ENCODE peak calls at places on chromosomes 12 and 14, in seven cellular contexts. P, O, D, H, G, X and W are unnamed samples.

GRCh38 chr12:115495300-115495699 is 782.2 kb downstream of the MED13L start:
- DNase-seq in P (no peak), O (no peak), D (no peak), H (no peak), G (no peak), X (no peak), W (no peak)

GRCh38 chr12:89064780-89065179 is 287.5 kb downstream of the DUSP6 start:
- DNase-seq in P (no peak), O (no peak), D (no peak), H (peak), G (peak), X (no peak), W (peak)

GRCh38 chr14:69921052-69921451 is 41.8 kb downstream of the SMOC1 start:
- DNase-seq in P (no peak), O (no peak), D (no peak), H (peak), G (peak), X (no peak), W (peak)

GRCh38 chr12:95117178-95117599 is 43.8 kb upstream of the NR2C1 start:
- DNase-seq in P (no peak), O (no peak), D (peak), H (peak), G (peak), X (peak), W (peak)

GRCh38 chr12:90401185-90401584 is 553.8 kb downstream of the CCER1 start:
- DNase-seq in P (no peak), O (no peak), D (no peak), H (no peak), G (no peak), X (no peak), W (no peak)

GRCh38 chr12:45532113-45532512 is 197.4 kb upstream of the ARID2 start:
- DNase-seq in P (no peak), O (no peak), D (no peak), H (no peak), G (no peak), X (peak), W (no peak)

GRCh38 chr12:94571556-94571955 is 78.8 kb downstream of the TMCC3 start:
- DNase-seq in P (no peak), O (peak), D (peak), H (peak), G (peak), X (no peak), W (peak)

GRCh38 chr12:109946913-109947312 is 46.8 kb downstream of the TCHP start:
- DNase-seq in P (no peak), O (no peak), D (no peak), H (no peak), G (no peak), X (no peak), W (no peak)

GRCh38 chr12:71840226-71840847 is 778 bp downstream of the TBC1D15 start:
- DNase-seq in P (no peak), O (peak), D (no peak), H (peak), G (peak), X (peak), W (peak)

GRCh38 chr14:42930058-42930457 is 1323.4 kb downstream of the LRFN5 start:
- DNase-seq in P (peak), O (no peak), D (peak), H (peak), G (no peak), X (peak), W (no peak)

GRCh38 chr12:6272300-6273208 is 37.9 kb upstream of the PLEKHG6 start:
- DNase-seq in P (no peak), O (no peak), D (no peak), H (no peak), G (no peak), X (peak), W (no peak)

GRCh38 chr12:115158816-115159215 is 474.8 kb upstream of the TBX3 start:
- DNase-seq in P (no peak), O (no peak), D (no peak), H (no peak), G (no peak), X (no peak), W (no peak)

GRCh38 chr12:116068853-116069252 is 208.6 kb downstream of the MED13L start:
- DNase-seq in P (no peak), O (no peak), D (no peak), H (no peak), G (no peak), X (no peak), W (no peak)

GRCh38 chr14:89856871-89857345 is 97.6 kb downstream of the EFCAB11 start:
- DNase-seq in P (no peak), O (no peak), D (no peak), H (peak), G (peak), X (no peak), W (peak)

GRCh38 chr12:81333812-81334211 is 255.9 kb downstream of the ACSS3 start:
- DNase-seq in P (no peak), O (no peak), D (no peak), H (no peak), G (no peak), X (no peak), W (no peak)

GRCh38 chr12:110741795-110742717 is 635 bp downstream of the PPP1CC start:
- DNase-seq in P (no peak), O (no peak), D (peak), H (peak), G (peak), X (peak), W (peak)

GRCh38 chr14:64807588-64807987 is 72.1 kb downstream of the SPTB start:
- DNase-seq in P (peak), O (no peak), D (no peak), H (no peak), G (no peak), X (no peak), W (no peak)

GRCh38 chr14:64233791-64234190 is 60.4 kb downstream of the ESR2 start:
- DNase-seq in P (no peak), O (no peak), D (no peak), H (no peak), G (no peak), X (no peak), W (no peak)

DNA sequence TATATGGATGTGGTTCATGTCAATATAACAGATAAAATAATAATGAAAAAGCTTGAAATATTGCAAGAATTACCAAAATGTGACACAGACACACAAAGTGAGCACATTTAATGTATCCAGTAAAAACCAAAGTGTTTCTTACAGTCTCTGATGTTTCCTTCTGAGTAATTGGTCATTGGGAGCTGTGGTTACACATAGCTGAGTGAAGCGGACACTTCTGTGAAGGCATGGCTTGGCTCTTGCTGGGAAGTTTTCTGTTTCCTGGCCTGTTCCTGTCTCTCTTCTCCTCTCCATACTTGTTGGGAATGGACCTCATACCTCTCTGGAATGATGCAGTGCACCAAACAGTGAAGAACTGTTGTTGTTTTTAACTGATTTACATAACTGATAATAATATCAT is 117.3 kb downstream of the BICD1 start:
- DNase-seq in P (no peak), O (no peak), D (no peak), H (no peak), G (no peak), X (no peak), W (no peak)
- H3K4me3 ChIP-seq in P (no peak), O (no peak), D (no peak), H (no peak), G (no peak), X (no peak), W (no peak)

GRCh38 chr12:41439858-41440257 is 251.7 kb downstream of the PDZRN4 start:
- DNase-seq in P (no peak), O (no peak), D (no peak), H (no peak), G (no peak), X (no peak), W (no peak)

GRCh38 chr12:41437578-41437977 is 249.5 kb downstream of the PDZRN4 start:
- DNase-seq in P (no peak), O (no peak), D (no peak), H (no peak), G (no peak), X (no peak), W (no peak)

GRCh38 chr12:41441180-41441579 is 253.1 kb downstream of the PDZRN4 start:
- DNase-seq in P (no peak), O (no peak), D (no peak), H (no peak), G (no peak), X (no peak), W (no peak)

GRCh38 chr12:41436076-41436475 is 248.0 kb downstream of the PDZRN4 start:
- DNase-seq in P (no peak), O (peak), D (no peak), H (no peak), G (no peak), X (no peak), W (no peak)

GRCh38 chr12:41439134-41439533 is 251.0 kb downstream of the PDZRN4 start:
- DNase-seq in P (no peak), O (no peak), D (no peak), H (no peak), G (no peak), X (no peak), W (no peak)
- TF ChIP-seq CTCF in P (no peak), O (no peak), D (no peak), H (no peak), G (no peak), X (no peak), W (no peak)

GRCh38 chr12:64082866-64083268 is 139.2 kb downstream of the KICS2 start:
- DNase-seq in P (no peak), O (no peak), D (no peak), H (no peak), G (no peak), X (no peak), W (no peak)
- H3K4me3 ChIP-seq in P (peak), O (no peak), D (no peak), H (no peak), G (no peak), X (no peak), W (no peak)

GRCh38 chr12:27969011-27969900 is 3.3 kb downstream of the PTHLH start:
- DNase-seq in P (peak), O (no peak), D (no peak), H (peak), G (no peak), X (peak), W (peak)
- TF ChIP-seq CTCF in P (no peak), O (no peak), D (no peak), H (peak), G (no peak), X (no peak), W (peak)

GRCh38 chr14:93974833-93975232 is 1.5 kb downstream of the ASB2 start:
- DNase-seq in P (peak), O (no peak), D (no peak), H (no peak), G (no peak), X (no peak), W (no peak)

GRCh38 chr14:93976477-93977057 is at the start of gene ASB2:
- DNase-seq in P (no peak), O (no peak), D (no peak), H (no peak), G (no peak), X (no peak), W (no peak)

GRCh38 chr14:93977171-93977570 is 801 bp upstream of the ASB2 start:
- DNase-seq in P (no peak), O (no peak), D (no peak), H (no peak), G (no peak), X (no peak), W (no peak)

GRCh38 chr14:93974299-93974698 is 2.1 kb downstream of the ASB2 start:
- DNase-seq in P (no peak), O (no peak), D (no peak), H (no peak), G (no peak), X (no peak), W (no peak)

GRCh38 chr14:93975791-93976476 is 436 bp downstream of the ASB2 start:
- DNase-seq in P (no peak), O (no peak), D (no peak), H (peak), G (no peak), X (no peak), W (no peak)
- H3K4me3 ChIP-seq in P (peak), O (no peak), D (no peak), H (no peak), G (no peak), X (no peak), W (no peak)

GRCh38 chr14:30191639-30192279 is 264.1 kb upstream of the PRKD1 start:
- DNase-seq in P (no peak), O (no peak), D (no peak), H (peak), G (no peak), X (no peak), W (no peak)

GRCh38 chr14:30180219-30180618 is 252.6 kb upstream of the PRKD1 start:
- DNase-seq in P (no peak), O (peak), D (no peak), H (peak), G (no peak), X (no peak), W (peak)

GRCh38 chr14:30185832-30186231 is 258.2 kb upstream of the PRKD1 start:
- DNase-seq in P (no peak), O (no peak), D (no peak), H (no peak), G (no peak), X (peak), W (no peak)
- TF ChIP-seq CTCF in P (no peak), O (peak), D (no peak), H (peak), G (no peak), X (no peak), W (peak)

GRCh38 chr14:20628063-20628854 is 13.2 kb downstream of the OR6S1 start:
- DNase-seq in P (no peak), O (no peak), D (no peak), H (no peak), G (no peak), X (peak), W (no peak)

GRCh38 chr14:20630340-20631022 is 11.0 kb downstream of the OR6S1 start:
- DNase-seq in P (no peak), O (no peak), D (peak), H (peak), G (peak), X (peak), W (peak)

GRCh38 chr14:20624495-20625070 is 16.9 kb downstream of the OR6S1 start:
- DNase-seq in P (peak), O (no peak), D (peak), H (peak), G (peak), X (peak), W (peak)

GRCh38 chr14:20626274-20626673 is 15.2 kb downstream of the OR6S1 start:
- DNase-seq in P (no peak), O (no peak), D (no peak), H (no peak), G (no peak), X (no peak), W (no peak)

DNA sequence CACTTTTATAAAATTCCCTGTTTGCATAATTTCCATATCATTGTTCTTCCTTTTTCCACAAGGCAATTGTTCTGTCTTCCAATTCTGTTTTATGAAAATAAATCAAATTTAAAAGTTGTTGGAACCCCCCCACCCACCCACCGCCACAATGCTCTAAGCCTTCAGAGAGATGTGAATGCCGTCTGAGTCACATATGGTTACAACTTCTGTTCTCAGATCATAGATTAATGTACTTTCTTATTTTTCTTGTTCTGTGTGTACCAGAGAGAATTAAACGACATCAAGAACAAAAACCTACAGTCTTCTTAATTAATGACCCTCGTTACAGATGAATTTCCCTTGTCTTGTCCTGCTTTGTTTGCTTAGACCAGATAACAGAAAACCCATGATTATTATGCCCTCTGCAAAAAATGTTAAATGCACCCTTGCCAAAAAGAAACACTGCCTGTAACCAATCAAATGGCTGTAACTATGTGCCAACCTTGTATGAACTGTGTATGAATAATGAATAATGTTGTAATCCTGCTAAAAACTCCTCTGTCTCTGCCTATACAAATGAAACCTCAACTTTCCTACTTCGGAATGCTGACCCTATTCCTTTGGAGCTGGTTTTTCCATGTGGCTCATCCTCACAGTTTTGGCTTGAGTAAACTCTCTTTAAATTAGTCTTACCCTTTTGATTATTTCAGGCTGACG is 14.0 kb downstream of the OR6S1 start:
- DNase-seq in P (no peak), O (no peak), D (no peak), H (no peak), G (no peak), X (no peak), W (no peak)
- H3K4me3 ChIP-seq in P (no peak), O (no peak), D (no peak), H (no peak), G (no peak), X (peak), W (no peak)

GRCh38 chr12:98151105-98151504 is 364.3 kb upstream of the TMPO start:
- DNase-seq in P (no peak), O (no peak), D (no peak), H (no peak), G (no peak), X (no peak), W (no peak)

GRCh38 chr12:98156697-98157096 is 358.7 kb upstream of the TMPO start:
- DNase-seq in P (no peak), O (no peak), D (no peak), H (no peak), G (no peak), X (no peak), W (no peak)

GRCh38 chr12:98149270-98149669 is 366.1 kb upstream of the TMPO start:
- DNase-seq in P (no peak), O (no peak), D (no peak), H (no peak), G (no peak), X (no peak), W (no peak)

GRCh38 chr12:98151984-98152383 is 363.4 kb upstream of the TMPO start:
- DNase-seq in P (no peak), O (no peak), D (no peak), H (no peak), G (no peak), X (no peak), W (no peak)

DNA sequence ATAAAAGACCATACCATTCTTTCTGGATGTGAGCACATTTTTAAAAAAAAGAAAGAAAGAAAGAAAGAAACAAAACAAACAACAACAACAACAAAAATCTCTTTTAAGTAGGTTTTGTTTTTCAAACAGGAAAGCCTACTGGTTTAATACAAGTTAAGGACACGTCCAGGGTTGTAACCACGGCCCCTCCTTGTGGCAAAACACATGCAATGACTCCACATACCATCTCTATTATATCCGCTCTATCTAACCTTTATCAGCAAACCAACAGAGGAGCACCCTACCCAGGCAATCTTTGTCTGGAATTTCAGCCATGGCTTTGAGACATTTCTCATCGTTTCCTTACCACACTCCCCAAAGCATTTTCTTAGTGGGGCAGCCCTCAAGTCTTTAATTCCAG is 360.5 kb upstream of the TMPO start:
- DNase-seq in P (no peak), O (peak), D (no peak), H (peak), G (no peak), X (peak), W (peak)
- TF ChIP-seq CTCF in P (peak), O (peak), D (no peak), H (peak), G (no peak), X (peak), W (peak)

DNA sequence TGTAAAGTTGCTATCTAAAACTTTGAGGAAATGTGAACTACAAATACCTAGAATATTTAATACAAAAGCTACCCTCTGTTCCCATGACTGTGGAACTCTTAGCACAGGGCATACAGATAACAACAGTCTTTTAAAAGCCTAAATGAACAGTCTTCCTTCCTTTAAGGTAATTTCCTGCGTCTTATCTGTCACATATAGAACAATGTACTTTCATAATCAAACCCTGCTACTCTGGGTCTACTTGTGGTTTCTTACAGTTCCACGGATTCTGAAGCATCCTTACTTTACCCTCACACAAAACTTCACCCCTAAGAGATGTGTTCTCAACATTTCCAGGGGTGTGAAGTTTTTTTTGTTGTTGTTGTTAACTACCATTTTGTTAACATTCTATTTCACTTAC is 5.1 kb downstream of the PKP2 start:
- DNase-seq in P (no peak), O (no peak), D (no peak), H (no peak), G (no peak), X (no peak), W (no peak)
- H3K4me3 ChIP-seq in P (peak), O (no peak), D (no peak), H (no peak), G (no peak), X (no peak), W (no peak)

DNA sequence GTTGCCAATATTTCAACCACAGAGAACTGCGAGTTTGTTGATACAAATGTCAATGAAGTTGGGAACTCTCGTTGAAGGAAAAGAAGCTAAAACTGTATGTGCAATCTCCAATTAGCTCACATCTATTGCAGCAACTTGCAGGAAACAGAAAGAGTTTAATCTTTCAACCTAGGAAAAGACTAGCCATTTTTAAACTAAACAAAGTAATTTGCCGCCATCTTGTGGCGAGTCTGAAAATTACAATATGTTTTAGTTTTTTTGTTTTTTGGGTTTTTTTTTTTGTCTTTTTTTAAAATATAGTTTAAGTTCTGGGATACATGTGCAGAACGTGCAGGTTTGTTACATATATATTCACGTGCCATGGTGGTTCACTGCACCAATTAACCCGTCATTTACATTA is 131.2 kb upstream of the FOXG1 start:
- DNase-seq in P (no peak), O (peak), D (no peak), H (peak), G (no peak), X (peak), W (peak)
- TF ChIP-seq CTCF in P (peak), O (peak), D (no peak), H (peak), G (peak), X (peak), W (peak)